ENCODE peak calls at places on chromosomes 3 and 15, in six cellular contexts. A is cardiac muscle cell, M is upper lobe of right lung, E is HFF-Myc, N is adrenal gland, L is heart left ventricle. T is an unnamed sample.

GRCh38 chr15:97893988-97894387 is 66.5 kb upstream of the ARRDC4 start:
- DNase-seq in A (no peak), M (no peak), E (no peak), N (no peak), L (no peak), T (no peak)

GRCh38 chr15:66841953-66842681 is 140.1 kb downstream of the SMAD6 start:
- DNase-seq in A (peak), M (peak), E (no peak), N (peak), L (peak), T (peak)

GRCh38 chr3:20012164-20012563 is at the start of gene PP2D1:
- DNase-seq in A (no peak), M (no peak), E (no peak), N (no peak), L (no peak), T (no peak)

GRCh38 chr3:114331710-114332109 is 37.9 kb downstream of the TIGIT start:
- DNase-seq in A (no peak), M (no peak), E (no peak), N (no peak), L (no peak), T (no peak)

GRCh38 chr15:68511073-68511991 is 67.5 kb upstream of the CORO2B start:
- DNase-seq in A (peak), M (no peak), E (no peak), N (peak), L (peak), T (no peak)

GRCh38 chr3:137768021-137768360 is 3.9 kb downstream of the SOX14 start:
- DNase-seq in A (no peak), M (no peak), E (no peak), N (no peak), L (no peak), T (no peak)

GRCh38 chr3:193665370-193665989 is 72.5 kb downstream of the OPA1 start:
- DNase-seq in A (peak), M (no peak), E (peak), N (no peak), L (no peak), T (peak)

GRCh38 chr15:60721706-60722105 is 242.8 kb upstream of the ICE2 start:
- DNase-seq in A (peak), M (no peak), E (no peak), N (peak), L (no peak), T (no peak)

GRCh38 chr15:82750831-82751181 is 41.1 kb upstream of the AP3B2 start:
- DNase-seq in A (peak), M (no peak), E (no peak), N (no peak), L (no peak), T (peak)

GRCh38 chr3:140097874-140098273 is 162.9 kb downstream of the CLSTN2 start:
- DNase-seq in A (no peak), M (no peak), E (no peak), N (no peak), L (no peak), T (no peak)

GRCh38 chr3:105145516-105145915 is 221.2 kb upstream of the ALCAM start:
- DNase-seq in A (no peak), M (no peak), E (no peak), N (no peak), L (no peak), T (no peak)

GRCh38 chr15:82919231-82919886 is 33.2 kb downstream of the HOMER2 start:
- DNase-seq in A (no peak), M (peak), E (no peak), N (peak), L (peak), T (no peak)

GRCh38 chr15:40063563-40064011 is 24.6 kb upstream of the SRP14 start:
- DNase-seq in A (no peak), M (no peak), E (no peak), N (no peak), L (peak), T (no peak)

GRCh38 chr3:169007145-169007544 is 656.4 kb downstream of the MECOM start:
- DNase-seq in A (no peak), M (no peak), E (no peak), N (no peak), L (no peak), T (no peak)

GRCh38 chr3:161412117-161412516 is 40.8 kb upstream of the SPTSSB start:
- DNase-seq in A (no peak), M (no peak), E (no peak), N (no peak), L (no peak), T (no peak)

DNA sequence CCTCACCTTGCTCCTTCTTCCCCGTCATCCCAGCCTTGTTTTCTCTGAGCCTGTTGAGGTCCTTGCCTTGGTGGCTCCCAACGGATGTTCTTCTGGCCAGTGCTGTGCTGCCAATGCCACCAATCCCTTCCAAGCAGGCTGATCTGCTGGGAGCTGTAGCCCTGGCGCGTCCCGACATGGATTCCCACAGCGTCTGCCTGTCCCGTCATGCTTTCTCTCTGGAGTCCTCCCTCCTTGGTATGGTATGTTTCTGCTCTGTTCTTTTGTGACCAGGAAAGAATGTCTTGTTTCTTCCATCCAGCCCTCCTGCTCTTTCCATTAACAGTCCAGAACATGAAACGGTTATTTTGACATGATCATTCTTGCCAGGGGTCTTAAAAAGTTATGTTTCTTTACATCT is 10.0 kb downstream of the LIMD1 start:
- DNase-seq in A (no peak), M (no peak), E (no peak), N (no peak), L (no peak), T (no peak)
- H3K4me3 ChIP-seq in A (no peak), M (no peak), E (no peak), N (no peak), L (no peak), T (no peak)

DNA sequence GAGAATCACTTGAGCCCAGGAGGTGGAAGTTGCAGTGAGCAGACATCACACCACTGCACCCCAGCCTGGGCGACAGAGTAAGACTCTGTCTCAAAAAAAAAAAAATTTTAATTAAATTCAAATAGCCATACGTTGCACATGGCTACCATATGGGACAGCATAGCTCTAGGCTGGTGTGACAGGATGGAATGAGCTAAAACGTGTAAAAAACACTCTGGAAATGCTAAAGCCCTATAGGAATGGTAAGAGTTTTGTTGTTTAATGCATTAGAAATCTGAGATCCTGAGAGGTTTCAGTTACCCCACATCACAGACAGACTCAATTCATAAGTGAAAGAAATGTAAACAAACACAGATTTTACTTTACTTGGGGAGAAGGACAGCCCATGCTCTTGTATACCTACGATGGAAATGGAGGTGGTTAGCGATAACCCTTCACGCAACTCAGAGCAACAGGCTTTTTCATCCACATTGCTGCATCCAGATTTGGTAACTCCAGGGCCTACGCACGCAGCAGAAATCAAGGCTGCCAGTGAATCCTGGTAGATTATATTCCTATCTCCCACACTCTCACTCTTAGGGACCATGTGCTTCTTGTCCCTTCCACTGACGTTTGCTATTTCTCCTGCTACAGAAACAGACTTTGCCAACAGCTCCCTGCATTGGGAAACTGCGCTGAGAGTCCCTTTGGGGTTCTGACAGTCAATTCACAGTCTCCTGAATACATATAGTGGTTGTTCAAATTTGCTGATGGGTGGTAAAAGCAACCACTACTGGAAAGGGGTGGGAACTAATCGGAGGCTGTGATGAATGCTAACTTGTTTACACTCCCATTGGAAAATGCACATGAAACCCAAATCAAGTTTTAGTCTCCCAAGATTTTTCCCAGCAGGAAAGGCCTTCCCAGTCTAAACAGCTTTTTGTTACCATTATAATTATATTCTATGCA is 3.1 kb downstream of the SH3BP5 start:
- DNase-seq in A (no peak), M (no peak), E (peak), N (no peak), L (no peak), T (no peak)
- H3K4me3 ChIP-seq in A (no peak), M (peak), E (peak), N (peak), L (no peak), T (no peak)

GRCh38 chr3:171982829-171983228 is 56.5 kb upstream of the FNDC3B start:
- DNase-seq in A (peak), M (no peak), E (peak), N (no peak), L (no peak), T (no peak)

GRCh38 chr3:171986208-171986607 is 53.2 kb upstream of the FNDC3B start:
- DNase-seq in A (no peak), M (no peak), E (no peak), N (no peak), L (no peak), T (no peak)

GRCh38 chr3:171986755-171987535 is 52.4 kb upstream of the FNDC3B start:
- DNase-seq in A (no peak), M (no peak), E (no peak), N (no peak), L (no peak), T (no peak)

GRCh38 chr3:171981271-171981605 is 58.1 kb upstream of the FNDC3B start:
- DNase-seq in A (no peak), M (no peak), E (no peak), N (no peak), L (no peak), T (no peak)

DNA sequence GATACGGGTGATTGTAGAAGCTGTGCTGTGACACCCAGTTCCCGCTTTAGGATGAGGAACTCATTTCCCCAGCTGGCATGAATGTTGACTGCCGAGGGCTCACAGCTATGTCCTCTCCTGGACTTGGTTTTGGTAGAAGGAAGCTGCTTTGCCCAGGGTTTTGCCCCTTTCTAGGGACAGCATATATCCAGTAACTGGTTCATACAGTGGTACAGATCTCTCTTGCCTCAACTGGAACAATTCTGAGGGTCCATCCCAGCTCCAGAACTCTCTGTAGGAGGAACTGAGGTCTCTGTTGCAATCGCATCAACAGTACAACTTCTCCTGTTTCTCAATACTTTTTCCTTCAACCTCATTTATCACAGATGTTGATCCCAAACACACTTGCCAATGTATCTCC is 54.5 kb upstream of the FNDC3B start:
- DNase-seq in A (no peak), M (no peak), E (no peak), N (peak), L (no peak), T (no peak)
- H3K4me3 ChIP-seq in A (no peak), M (no peak), E (no peak), N (no peak), L (no peak), T (no peak)

GRCh38 chr15:64030123-64030522 is 16.2 kb downstream of the DAPK2 start:
- DNase-seq in A (no peak), M (no peak), E (no peak), N (no peak), L (no peak), T (no peak)

GRCh38 chr15:64029633-64030032 is 16.7 kb downstream of the DAPK2 start:
- DNase-seq in A (no peak), M (no peak), E (no peak), N (no peak), L (no peak), T (no peak)

GRCh38 chr15:64035525-64035924 is 10.8 kb downstream of the DAPK2 start:
- DNase-seq in A (no peak), M (no peak), E (no peak), N (no peak), L (no peak), T (no peak)

GRCh38 chr15:64034519-64034918 is 11.8 kb downstream of the DAPK2 start:
- DNase-seq in A (no peak), M (no peak), E (no peak), N (no peak), L (no peak), T (no peak)

GRCh38 chr15:64032327-64032726 is 14.0 kb downstream of the DAPK2 start:
- DNase-seq in A (no peak), M (no peak), E (no peak), N (no peak), L (no peak), T (no peak)
- H3K4me3 ChIP-seq in A (no peak), M (no peak), E (no peak), N (no peak), L (no peak), T (no peak)

GRCh38 chr3:190696777-190697501 is 165.6 kb downstream of the GMNC start:
- DNase-seq in A (peak), M (no peak), E (peak), N (no peak), L (no peak), T (peak)
- H3K4me3 ChIP-seq in A (no peak), M (peak), E (no peak), N (no peak), L (no peak), T (no peak)

GRCh38 chr3:144112437-144112836 is 140.8 kb downstream of the DIPK2A start:
- DNase-seq in A (no peak), M (no peak), E (no peak), N (no peak), L (no peak), T (no peak)

GRCh38 chr3:144107923-144108322 is 136.3 kb downstream of the DIPK2A start:
- DNase-seq in A (no peak), M (no peak), E (no peak), N (no peak), L (no peak), T (peak)

GRCh38 chr3:144112036-144112435 is 140.4 kb downstream of the DIPK2A start:
- DNase-seq in A (no peak), M (no peak), E (no peak), N (no peak), L (no peak), T (no peak)

GRCh38 chr3:144106970-144107369 is 135.3 kb downstream of the DIPK2A start:
- DNase-seq in A (peak), M (no peak), E (no peak), N (no peak), L (no peak), T (no peak)

GRCh38 chr3:144109944-144110343 is 138.3 kb downstream of the DIPK2A start:
- DNase-seq in A (no peak), M (no peak), E (no peak), N (no peak), L (no peak), T (no peak)
- H3K4me3 ChIP-seq in A (no peak), M (no peak), E (no peak), N (no peak), L (no peak), T (no peak)

GRCh38 chr3:154885016-154885415 is 195.1 kb upstream of the MME start:
- DNase-seq in A (peak), M (no peak), E (no peak), N (no peak), L (no peak), T (no peak)

GRCh38 chr3:154889227-154889634 is 190.9 kb upstream of the MME start:
- DNase-seq in A (no peak), M (no peak), E (no peak), N (no peak), L (no peak), T (no peak)

GRCh38 chr3:154888386-154888785 is 191.7 kb upstream of the MME start:
- DNase-seq in A (no peak), M (no peak), E (no peak), N (no peak), L (no peak), T (no peak)

GRCh38 chr3:154887869-154888268 is 192.2 kb upstream of the MME start:
- DNase-seq in A (no peak), M (no peak), E (no peak), N (no peak), L (no peak), T (no peak)

DNA sequence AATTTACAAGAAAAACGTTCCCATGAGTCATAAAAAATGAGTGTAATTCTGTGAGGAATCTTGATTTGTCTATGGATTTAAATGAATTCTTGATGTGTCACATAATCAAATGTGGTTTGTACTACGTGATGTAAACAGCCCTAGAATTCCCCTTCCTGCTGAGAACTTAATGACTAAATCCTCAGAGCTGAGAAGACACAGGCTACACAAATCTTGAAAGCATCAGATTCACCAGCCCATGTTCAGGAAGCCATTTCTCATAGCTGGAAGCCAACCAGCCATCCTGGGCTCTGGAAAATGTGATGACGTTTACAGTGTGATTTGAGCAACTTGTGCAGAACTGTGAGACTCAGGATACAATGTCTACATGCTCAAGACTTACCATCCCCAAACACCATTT is 193.7 kb upstream of the MME start:
- DNase-seq in A (peak), M (no peak), E (peak), N (no peak), L (no peak), T (no peak)
- H3K4me3 ChIP-seq in A (no peak), M (no peak), E (no peak), N (no peak), L (no peak), T (no peak)

DNA sequence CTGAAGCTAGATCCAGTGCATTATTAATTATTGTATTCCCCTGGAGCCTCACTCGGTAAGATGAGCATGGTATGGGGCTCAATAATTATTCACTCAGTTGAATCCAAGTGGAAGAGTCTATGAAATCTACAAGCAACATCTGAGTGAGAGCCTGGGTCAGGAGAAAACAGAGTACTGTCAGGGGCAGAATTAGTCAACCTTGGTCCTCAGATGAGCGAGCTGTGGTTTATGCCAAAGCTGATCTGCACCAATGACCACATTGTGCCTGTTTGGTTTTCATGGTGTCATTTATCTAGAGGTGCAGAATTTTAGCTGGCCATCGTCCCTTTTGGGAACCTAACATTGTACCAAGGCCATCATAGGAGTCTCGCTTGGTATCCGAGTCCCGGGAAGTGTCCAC is 93.7 kb upstream of the UBE2E1 start:
- DNase-seq in A (no peak), M (no peak), E (no peak), N (no peak), L (no peak), T (no peak)
- H3K4me3 ChIP-seq in A (no peak), M (no peak), E (no peak), N (no peak), L (no peak), T (no peak)

DNA sequence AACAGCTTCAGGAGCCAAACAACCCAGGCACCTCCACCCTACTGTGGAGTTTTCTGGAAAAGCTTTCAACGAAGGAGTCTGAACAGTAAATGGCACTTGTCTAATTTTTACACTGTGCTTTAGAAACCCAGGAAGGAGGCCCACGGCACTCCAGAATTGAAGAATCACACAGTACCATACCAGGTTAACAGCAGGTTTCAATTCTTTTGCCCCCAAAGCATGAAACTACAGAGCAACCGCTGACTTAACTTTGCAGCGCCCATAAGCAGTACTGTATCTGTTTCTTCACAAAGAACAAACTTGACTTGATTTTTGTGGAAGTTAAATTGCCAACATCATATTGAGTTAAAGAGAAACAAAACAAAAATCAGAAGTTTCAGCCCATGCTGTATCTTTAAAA is 456.5 kb downstream of the FOXP1 start:
- DNase-seq in A (no peak), M (no peak), E (no peak), N (no peak), L (no peak), T (no peak)
- H3K4me3 ChIP-seq in A (no peak), M (peak), E (no peak), N (peak), L (no peak), T (no peak)

T was measured in SJCRH30.